ENCODE peak calls at places on chromosomes 16 and 17, in seven cellular contexts. S, B, D, J, F, L and T are unnamed samples.

GRCh38 chr16:47481698-47482374 is 20.7 kb downstream of the PHKB start:
- DNase-seq in S (no peak), B (no peak), D (no peak), J (no peak), F (no peak), L (no peak), T (no peak)

GRCh38 chr16:80231888-80232287 is 308.9 kb upstream of the DYNLRB2 start:
- DNase-seq in S (peak), B (no peak), D (no peak), J (no peak), F (peak), L (peak), T (peak)

GRCh38 chr16:16071631-16072244 is 122.3 kb downstream of the ABCC1 start:
- DNase-seq in S (peak), B (no peak), D (no peak), J (no peak), F (no peak), L (peak), T (peak)

GRCh38 chr16:53822936-53823529 is 119.1 kb downstream of the FTO start:
- DNase-seq in S (peak), B (no peak), D (no peak), J (no peak), F (peak), L (peak), T (peak)

GRCh38 chr17:419073-419735 is 66.6 kb upstream of the RPH3AL start:
- DNase-seq in S (no peak), B (no peak), D (no peak), J (no peak), F (no peak), L (no peak), T (no peak)

GRCh38 chr17:47856830-47857229 is 5.9 kb upstream of the SP6 start:
- DNase-seq in S (no peak), B (no peak), D (no peak), J (no peak), F (no peak), L (no peak), T (no peak)

GRCh38 chr17:58332720-58333395 is 4.3 kb upstream of the TSPOAP1 start:
- DNase-seq in S (no peak), B (peak), D (no peak), J (peak), F (no peak), L (no peak), T (no peak)

GRCh38 chr17:29584452-29585079 is 4.9 kb downstream of the GIT1 start:
- DNase-seq in S (no peak), B (no peak), D (no peak), J (no peak), F (no peak), L (no peak), T (no peak)

GRCh38 chr16:4087099-4087885 is 28.9 kb downstream of the ADCY9 start:
- DNase-seq in S (no peak), B (no peak), D (no peak), J (no peak), F (no peak), L (no peak), T (no peak)